ENCODE peak calls at places on chromosomes 4 and X, in five cellular contexts. S, R, C, Q and N are unnamed samples.
A peak's percentile ranks its signal among the peaks of the same experiment; 100 is the strongest.

GRCh38 chrX:50618788-50619558 is 148.3 kb upstream of the DGKK start:
- DNase-seq in R (no peak), Q (no peak), S (no peak), C (no peak), N (no peak)

GRCh38 chr4:161926033-161926828 is 237.6 kb downstream of the FSTL5 start:
- DNase-seq in R (no peak), S (no peak), C (no peak), Q (no peak), N (no peak)

GRCh38 chrX:108307408-108308085 is 130.7 kb downstream of the COL4A6 start:
- DNase-seq in C (no peak), R (no peak), S (no peak), Q (no peak), N (peak; percentile 74)

GRCh38 chr4:39037491-39037825 is 5.2 kb upstream of the TMEM156 start:
- DNase-seq in C (no peak), R (no peak), Q (no peak), S (no peak), N (no peak)

GRCh38 chrX:19046343-19047215 is 62.7 kb upstream of the PHKA2 start:
- DNase-seq in Q (no peak), C (no peak), S (no peak), R (peak; percentile 36), N (no peak)

GRCh38 chrX:134695999-134696398 is 37.7 kb upstream of the PLAC1 start:
- DNase-seq in C (no peak), S (no peak), R (no peak), Q (no peak), N (no peak)

GRCh38 chr4:175998782-175999181 is 66.9 kb upstream of the WDR17 start:
- DNase-seq in C (peak; percentile 10), S (no peak), Q (no peak), R (no peak), N (peak; percentile 7)

GRCh38 chr4:45662996-45663395 is 460.9 kb downstream of the GABRG1 start:
- DNase-seq in Q (no peak), S (peak; percentile 44), R (peak; percentile 35), C (no peak), N (peak; percentile 80)

GRCh38 chr4:79348405-79348804 is 22.5 kb upstream of the NAA11 start:
- DNase-seq in R (no peak), Q (no peak), S (no peak), C (no peak), N (no peak)

GRCh38 chr4:190014771-190015537 is 12.1 kb downstream of the FRG2 start:
- DNase-seq in Q (no peak), R (no peak), C (no peak), S (no peak), N (no peak)

GRCh38 chr4:39998659-39999345 is 21.1 kb upstream of the PDS5A start:
- DNase-seq in R (no peak), C (no peak), S (no peak), Q (no peak), N (no peak)

GRCh38 chrX:136525738-136526606 is 6.0 kb upstream of the VGLL1 start:
- DNase-seq in Q (no peak), C (no peak), S (no peak), R (peak; percentile 49), N (peak; percentile 79)

GRCh38 chrX:67781132-67781531 is 237.3 kb downstream of the AR start:
- DNase-seq in R (no peak), S (no peak), Q (no peak), C (no peak), N (no peak)

GRCh38 chr4:158327525-158327924 is 117.2 kb downstream of the TMEM144 start:
- DNase-seq in S (no peak), Q (no peak), R (no peak), C (no peak), N (no peak)

GRCh38 chr4:105622269-105622668 is 69.8 kb downstream of the ARHGEF38 start:
- DNase-seq in Q (no peak), R (no peak), C (no peak), S (peak; percentile 7), N (no peak)

GRCh38 chr4:33107813-33108212 is 2387.6 kb downstream of the PCDH7 start:
- DNase-seq in C (no peak), S (no peak), R (peak; percentile 49), Q (no peak), N (no peak)

GRCh38 chr4:47536956-47537355 is 51.9 kb downstream of the ATP10D start:
- DNase-seq in R (no peak), S (no peak), Q (no peak), C (no peak), N (no peak)

GRCh38 chr4:25253072-25253447 is 19.2 kb downstream of the PI4K2B start:
- DNase-seq in S (no peak), Q (no peak), R (no peak), C (no peak), N (no peak)

GRCh38 chr4:122044496-122044895 is 92.6 kb upstream of the TRPC3 start:
- DNase-seq in S (no peak), Q (no peak), C (no peak), R (no peak), N (no peak)